ENCODE peak calls at places on chromosomes 2 and 18, in six cellular contexts. T, P, E, M, B and H are unnamed samples.

GRCh38 chr2:40416486-40416885 is 35.4 kb downstream of the SLC8A1 start:
- DNase-seq in T (no peak), P (no peak), E (no peak), M (peak), B (peak), H (no peak)

GRCh38 chr2:45845566-45845965 is 194.1 kb downstream of the PRKCE start:
- DNase-seq in T (no peak), P (no peak), E (no peak), M (no peak), B (no peak), H (no peak)

GRCh38 chr2:15116830-15117229 is 444.3 kb downstream of the NBAS start:
- DNase-seq in T (no peak), P (no peak), E (no peak), M (no peak), B (no peak), H (no peak)

GRCh38 chr18:45670281-45670962 is 53.6 kb upstream of the SLC14A1 start:
- DNase-seq in T (no peak), P (no peak), E (peak), M (peak), B (no peak), H (peak)

GRCh38 chr2:212979046-212979612 is 172.3 kb downstream of the IKZF2 start:
- DNase-seq in T (no peak), P (no peak), E (no peak), M (no peak), B (no peak), H (no peak)

GRCh38 chr2:224181534-224182155 is 142.6 kb upstream of the SERPINE2 start:
- DNase-seq in T (no peak), P (no peak), E (no peak), M (no peak), B (peak), H (no peak)

GRCh38 chr2:9312591-9312990 is 106.0 kb downstream of the ASAP2 start:
- DNase-seq in T (no peak), P (no peak), E (no peak), M (no peak), B (no peak), H (peak)

GRCh38 chr2:43469713-43470112 is 126.1 kb downstream of the THADA start:
- DNase-seq in T (no peak), P (no peak), E (no peak), M (no peak), B (peak), H (no peak)

GRCh38 chr2:12047761-12048160 is 301.3 kb downstream of the LPIN1 start:
- DNase-seq in T (no peak), P (no peak), E (no peak), M (no peak), B (no peak), H (no peak)

GRCh38 chr2:50952596-50952995 is 79.3 kb downstream of the NRXN1 start:
- DNase-seq in T (no peak), P (no peak), E (no peak), M (peak), B (no peak), H (no peak)

GRCh38 chr18:39489426-39489825 is 1923.8 kb upstream of the CELF4 start:
- DNase-seq in T (no peak), P (no peak), E (no peak), M (no peak), B (no peak), H (no peak)

GRCh38 chr2:45237128-45237527 is 227.9 kb upstream of the SIX2 start:
- DNase-seq in T (no peak), P (no peak), E (no peak), M (peak), B (no peak), H (peak)

GRCh38 chr2:184523732-184524131 is 74.6 kb upstream of the ZNF804A start:
- DNase-seq in T (no peak), P (no peak), E (no peak), M (no peak), B (no peak), H (no peak)

GRCh38 chr2:45567288-45567963 is 43.6 kb downstream of the SRBD1 start:
- DNase-seq in T (no peak), P (no peak), E (no peak), M (no peak), B (no peak), H (no peak)

GRCh38 chr2:72862239-72862988 is 24.8 kb upstream of the SPR start:
- DNase-seq in T (peak), P (peak), E (peak), M (peak), B (peak), H (peak)
- H3K4ac ChIP-seq in T (no peak), P (no peak), E (no peak), M (no peak), B (no peak), H (no peak)

GRCh38 chr2:33011941-33012340 is 65.2 kb downstream of the LTBP1 start:
- DNase-seq in T (no peak), P (no peak), E (peak), M (no peak), B (peak), H (peak)

GRCh38 chr2:33013684-33014110 is 66.9 kb downstream of the LTBP1 start:
- DNase-seq in T (no peak), P (no peak), E (peak), M (peak), B (no peak), H (peak)

GRCh38 chr2:33011406-33011805 is 64.7 kb downstream of the LTBP1 start:
- DNase-seq in T (no peak), P (no peak), E (no peak), M (no peak), B (no peak), H (no peak)

GRCh38 chr2:33015421-33016142 is 68.8 kb downstream of the LTBP1 start:
- DNase-seq in T (no peak), P (no peak), E (no peak), M (peak), B (peak), H (peak)

DNA sequence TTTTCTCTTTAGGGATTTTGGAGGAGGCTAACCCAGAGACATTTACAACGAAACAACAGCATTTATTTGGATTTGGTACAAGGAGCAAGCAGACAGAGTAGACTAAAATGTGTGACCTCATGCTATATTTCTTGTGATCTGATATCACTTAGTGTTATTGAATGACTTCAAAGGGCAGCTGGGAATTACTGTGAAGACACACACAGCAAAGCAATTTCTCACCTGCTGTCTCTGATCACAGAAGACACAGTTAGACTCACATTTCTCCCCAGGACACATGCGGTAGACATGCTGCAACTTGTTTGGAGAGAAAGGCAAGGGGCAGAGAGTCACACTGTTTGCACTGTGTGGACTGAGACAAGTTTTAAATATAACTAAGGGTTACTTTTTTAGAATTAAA is 67.5 kb downstream of the LTBP1 start:
- DNase-seq in T (no peak), P (no peak), E (peak), M (no peak), B (peak), H (peak)
- H3K4ac ChIP-seq in T (no peak), P (no peak), E (no peak), M (peak), B (no peak), H (no peak)

GRCh38 chr2:25215232-25215631 is 46.9 kb upstream of the POMC start:
- DNase-seq in T (no peak), P (no peak), E (no peak), M (no peak), B (no peak), H (no peak)

GRCh38 chr2:25215948-25216679 is 47.7 kb upstream of the POMC start:
- DNase-seq in T (peak), P (peak), E (peak), M (no peak), B (peak), H (peak)

GRCh38 chr2:25218134-25218533 is 49.8 kb upstream of the POMC start:
- DNase-seq in T (no peak), P (no peak), E (no peak), M (no peak), B (no peak), H (no peak)

GRCh38 chr2:25213229-25213628 is 44.8 kb upstream of the POMC start:
- DNase-seq in T (no peak), P (no peak), E (no peak), M (no peak), B (no peak), H (no peak)
- H3K4ac ChIP-seq in T (no peak), P (no peak), E (no peak), M (no peak), B (no peak), H (no peak)

DNA sequence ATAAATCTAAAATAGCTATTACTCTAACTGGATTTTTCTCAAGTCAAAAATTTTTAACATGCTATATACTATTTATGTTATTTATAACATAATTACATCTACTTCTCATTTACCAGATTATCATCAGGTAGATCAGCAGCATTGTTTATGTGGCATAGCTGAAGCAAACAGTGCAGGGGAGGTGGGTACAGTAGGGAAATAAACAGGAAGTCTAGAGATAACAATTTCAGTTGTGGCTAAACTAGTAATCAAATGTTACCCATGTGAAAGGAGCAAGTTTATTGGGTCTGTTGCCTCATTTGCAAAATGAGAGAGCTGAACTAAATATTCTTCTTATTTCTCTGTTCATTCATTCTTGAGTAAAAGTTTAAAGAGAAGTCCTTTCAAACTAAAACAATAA is 27.7 kb downstream of the GFPT1 start:
- DNase-seq in T (no peak), P (no peak), E (no peak), M (no peak), B (no peak), H (no peak)
- H3K4ac ChIP-seq in T (no peak), P (no peak), E (no peak), M (no peak), B (no peak), H (no peak)

GRCh38 chr2:233209978-233210680 is 41.3 kb upstream of the ATG16L1 start:
- DNase-seq in T (no peak), P (no peak), E (no peak), M (no peak), B (no peak), H (no peak)

GRCh38 chr2:233209117-233209977 is 42.1 kb upstream of the ATG16L1 start:
- DNase-seq in T (peak), P (peak), E (peak), M (peak), B (peak), H (peak)

GRCh38 chr2:233204286-233204936 is 47.1 kb upstream of the ATG16L1 start:
- DNase-seq in T (no peak), P (no peak), E (no peak), M (no peak), B (no peak), H (no peak)

GRCh38 chr2:233210843-233211600 is 40.5 kb upstream of the ATG16L1 start:
- DNase-seq in T (no peak), P (no peak), E (no peak), M (peak), B (peak), H (peak)

DNA sequence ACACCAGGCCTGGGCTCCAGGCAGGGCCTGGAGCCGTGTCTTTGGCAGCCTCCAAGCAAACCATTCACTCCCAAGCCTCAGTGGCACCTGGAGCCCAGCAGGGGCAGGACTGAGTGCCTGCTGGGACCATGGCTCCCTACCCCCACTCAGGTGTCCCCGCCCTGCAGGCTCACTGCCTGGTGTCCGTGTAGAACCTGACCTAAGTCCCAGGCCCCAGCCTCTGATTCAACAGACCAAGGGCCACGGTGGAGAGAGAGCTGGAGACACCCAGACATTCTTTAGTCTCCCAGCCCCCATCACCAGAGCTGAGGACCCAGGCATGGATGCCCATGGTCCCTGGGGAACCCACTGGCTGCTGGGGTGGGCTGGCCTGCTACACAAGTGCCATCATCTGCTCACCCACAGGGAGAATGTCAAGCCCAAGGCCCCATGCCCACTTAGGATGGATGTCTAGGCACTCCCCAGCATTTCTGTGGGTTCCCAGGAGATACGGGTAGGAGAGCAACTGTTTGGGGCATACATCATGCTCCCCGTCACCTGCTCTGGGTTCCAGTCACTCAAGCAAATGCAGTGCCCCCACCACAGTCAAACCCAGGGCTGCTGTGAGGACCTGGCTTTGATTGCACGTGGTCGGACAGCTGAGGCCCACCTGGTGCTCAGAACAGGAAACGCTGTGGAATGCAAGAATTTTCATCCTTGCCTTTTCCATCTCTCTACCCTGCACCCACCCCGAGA is 42.9 kb upstream of the ATG16L1 start:
- DNase-seq in T (no peak), P (no peak), E (peak), M (no peak), B (no peak), H (no peak)
- H3K4ac ChIP-seq in T (no peak), P (no peak), E (no peak), M (no peak), B (no peak), H (no peak)

DNA sequence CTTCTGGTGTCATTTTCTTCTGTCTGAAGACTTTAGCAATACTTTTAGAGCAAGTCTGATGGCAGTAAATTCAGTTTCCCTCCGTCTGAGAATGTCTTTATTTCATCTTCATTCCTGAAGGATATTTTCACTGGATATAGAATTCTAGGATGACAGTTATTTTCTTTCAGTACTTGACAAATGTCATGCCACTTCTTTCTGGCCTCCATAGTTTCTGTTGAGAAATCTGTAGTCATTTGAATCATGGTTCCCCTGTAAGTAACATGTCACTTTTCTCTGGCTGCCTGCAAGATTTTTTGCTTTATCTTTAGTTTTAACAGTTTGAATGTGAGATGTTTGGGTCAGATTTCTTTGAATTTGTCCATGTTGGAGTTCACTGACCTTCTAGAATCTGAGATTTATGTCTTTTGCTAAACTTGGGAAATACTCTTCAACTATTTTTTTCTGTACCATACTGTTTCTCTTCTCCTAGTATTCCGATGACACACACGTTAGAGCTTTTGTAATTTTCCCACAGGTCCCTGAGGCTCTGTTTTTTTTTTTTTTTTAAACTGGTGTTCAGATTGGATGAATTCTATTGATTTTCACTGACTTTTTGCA is 30.2 kb downstream of the RMND5A start:
- DNase-seq in T (no peak), P (no peak), E (peak), M (no peak), B (no peak), H (peak)
- H3K4ac ChIP-seq in T (no peak), P (no peak), E (no peak), M (no peak), B (no peak), H (no peak)

DNA sequence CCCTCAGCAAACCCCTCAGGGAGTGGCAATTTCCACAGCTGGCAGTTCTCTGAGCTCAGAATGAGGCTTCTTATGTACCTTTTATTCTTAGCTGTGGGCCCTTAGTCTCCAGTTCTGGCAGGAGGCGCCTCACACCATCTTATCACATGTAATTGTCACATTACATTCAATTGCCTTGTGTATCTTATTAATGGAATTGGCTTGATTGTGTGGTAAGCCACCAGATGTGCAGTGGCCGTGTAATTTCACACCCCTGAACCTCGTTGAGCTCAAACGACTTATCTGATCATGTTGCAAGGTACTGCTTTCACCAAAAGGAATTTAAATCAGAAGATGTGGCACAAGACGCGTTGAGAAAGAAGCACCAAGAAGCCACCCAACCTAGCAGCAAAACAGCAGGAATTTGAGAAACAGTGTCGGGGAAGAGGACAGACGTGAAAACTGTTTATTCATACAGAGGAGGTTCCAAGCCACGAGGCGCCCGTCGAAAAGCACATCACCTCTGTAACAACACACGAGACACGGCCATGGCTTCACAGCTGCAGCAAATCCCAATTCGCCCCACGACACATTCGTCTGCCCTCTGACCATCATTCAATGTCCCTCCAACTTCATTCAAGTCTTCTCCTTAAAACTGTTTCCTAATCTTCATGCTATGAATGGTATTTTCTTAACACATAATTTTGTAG is 53.6 kb upstream of the LPIN2 start:
- DNase-seq in T (no peak), P (no peak), E (peak), M (no peak), B (no peak), H (no peak)
- H3K4ac ChIP-seq in T (no peak), P (no peak), E (no peak), M (no peak), B (no peak), H (no peak)

DNA sequence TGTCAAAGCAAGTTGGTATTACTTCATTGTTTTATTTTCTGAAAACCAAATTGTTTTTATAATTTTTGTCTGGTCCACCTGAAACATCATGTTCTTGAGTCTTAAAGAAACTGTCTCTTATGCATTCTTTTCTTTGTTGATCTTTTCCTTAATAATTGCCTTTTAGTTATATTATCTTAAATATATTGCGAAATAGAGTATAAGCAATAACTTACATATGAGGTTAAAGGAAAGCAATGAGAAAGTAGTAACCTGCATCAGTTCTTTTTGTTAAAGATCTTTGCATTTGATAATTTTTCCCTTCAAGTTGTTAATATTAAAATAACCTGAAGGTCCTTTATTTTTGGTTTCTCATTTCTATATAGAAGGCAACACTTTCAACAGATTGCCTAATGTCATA is 315.0 kb downstream of the CTNNA2 start:
- DNase-seq in T (no peak), P (no peak), E (no peak), M (no peak), B (no peak), H (no peak)
- H3K4ac ChIP-seq in T (no peak), P (no peak), E (no peak), M (no peak), B (no peak), H (no peak)

GRCh38 chr2:128321784-128322650 is 3.3 kb upstream of the HS6ST1 start:
- DNase-seq in T (peak), P (peak), E (peak), M (peak), B (peak), H (peak)

GRCh38 chr2:128323501-128323931 is 4.8 kb upstream of the HS6ST1 start:
- DNase-seq in T (no peak), P (no peak), E (no peak), M (no peak), B (no peak), H (no peak)

GRCh38 chr2:128324008-128324896 is 5.6 kb upstream of the HS6ST1 start:
- DNase-seq in T (no peak), P (no peak), E (no peak), M (no peak), B (peak), H (no peak)

GRCh38 chr2:128321421-128321775 is 2.7 kb upstream of the HS6ST1 start:
- DNase-seq in T (no peak), P (peak), E (no peak), M (no peak), B (no peak), H (peak)

DNA sequence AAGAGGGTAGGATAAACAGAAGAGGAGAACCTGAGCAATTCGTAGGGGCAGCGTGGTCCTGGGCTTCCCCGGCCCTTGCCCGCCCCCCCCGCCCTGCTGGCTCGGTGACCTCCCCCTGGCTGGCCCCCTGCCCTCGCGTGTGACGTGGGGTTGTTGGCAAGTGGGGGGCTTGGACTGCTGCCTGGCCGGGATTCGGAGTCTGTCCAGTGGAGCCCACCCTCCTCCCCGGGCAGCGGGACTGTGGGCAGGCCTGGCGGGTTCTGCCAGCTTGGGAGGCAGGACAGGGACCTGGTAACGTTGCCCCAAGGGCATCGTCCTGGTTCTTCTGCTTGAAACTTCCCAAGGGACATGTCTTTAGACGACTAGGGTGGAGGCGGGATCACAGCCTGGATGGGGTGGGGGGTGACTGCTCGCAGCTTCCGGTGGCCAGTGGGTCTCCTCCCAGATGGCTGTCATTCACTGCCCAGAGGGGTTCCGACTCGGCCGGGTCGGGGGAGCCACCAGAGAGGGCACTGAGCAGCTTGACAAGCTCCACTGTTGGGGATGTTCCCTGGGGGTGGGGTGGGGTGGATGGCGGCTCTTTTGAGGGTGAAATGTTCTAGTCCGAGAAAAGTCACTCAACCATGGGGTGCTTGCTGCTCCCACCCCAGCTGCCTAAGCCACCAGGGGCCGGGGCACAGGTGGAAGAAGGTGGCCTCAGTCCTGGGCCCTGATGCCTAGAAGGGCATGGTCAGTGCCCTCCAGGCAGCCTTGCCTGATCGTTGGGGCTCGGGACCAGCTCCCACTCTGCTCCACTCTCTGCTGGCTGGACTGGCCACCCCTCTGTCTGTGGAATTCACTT is 4.2 kb upstream of the HS6ST1 start:
- DNase-seq in T (no peak), P (peak), E (peak), M (no peak), B (no peak), H (no peak)
- H3K4ac ChIP-seq in T (peak), P (no peak), E (peak), M (peak), B (no peak), H (peak)